ENCODE peak calls at places on chromosomes 7 and 10, in four cellular contexts. One of them, this sample, is unnamed.

GRCh38 chr10:15211464-15211979 is 43.0 kb upstream of the NMT2 start:
- DNase-seq in HCT116: peak
- DNase-seq in transverse colon: no peak
- DNase-seq in suprapubic skin: no peak
- DNase-seq in this sample: peak

GRCh38 chr7:69804962-69805361 is 206.7 kb downstream of the AUTS2 start:
- DNase-seq in HCT116: no peak
- DNase-seq in transverse colon: no peak
- DNase-seq in suprapubic skin: no peak
- DNase-seq in this sample: no peak

GRCh38 chr7:890868-891267 is 14.5 kb downstream of the GET4 start:
- DNase-seq in HCT116: no peak
- DNase-seq in transverse colon: no peak
- DNase-seq in suprapubic skin: no peak
- DNase-seq in this sample: no peak

GRCh38 chr7:151432658-151433521 is 7.1 kb downstream of the CRYGN start:
- DNase-seq in HCT116: no peak
- DNase-seq in transverse colon: no peak
- DNase-seq in suprapubic skin: no peak
- DNase-seq in this sample: no peak

GRCh38 chr7:27901028-27901760 is 161.2 kb downstream of the TAX1BP1 start:
- DNase-seq in HCT116: no peak
- DNase-seq in transverse colon: no peak
- DNase-seq in suprapubic skin: no peak
- DNase-seq in this sample: no peak

GRCh38 chr7:16719699-16720098 is 33.9 kb upstream of the TSPAN13 start:
- DNase-seq in HCT116: no peak
- DNase-seq in transverse colon: no peak
- DNase-seq in suprapubic skin: no peak
- DNase-seq in this sample: no peak

GRCh38 chr10:27285093-27285492 is 44.5 kb upstream of the ACBD5 start:
- DNase-seq in HCT116: peak
- DNase-seq in transverse colon: no peak
- DNase-seq in suprapubic skin: no peak
- DNase-seq in this sample: no peak

GRCh38 chr10:75487087-75487784 is 55.8 kb downstream of the LRMDA start:
- DNase-seq in HCT116: no peak
- DNase-seq in transverse colon: no peak
- DNase-seq in suprapubic skin: no peak
- DNase-seq in this sample: no peak

GRCh38 chr10:52197098-52197497 is 117.0 kb upstream of the DKK1 start:
- DNase-seq in HCT116: no peak
- DNase-seq in transverse colon: no peak
- DNase-seq in suprapubic skin: no peak
- DNase-seq in this sample: no peak

GRCh38 chr7:36236073-36236472 is 83.0 kb downstream of the EEPD1 start:
- DNase-seq in HCT116: no peak
- DNase-seq in transverse colon: no peak
- DNase-seq in suprapubic skin: no peak
- DNase-seq in this sample: no peak

DNA sequence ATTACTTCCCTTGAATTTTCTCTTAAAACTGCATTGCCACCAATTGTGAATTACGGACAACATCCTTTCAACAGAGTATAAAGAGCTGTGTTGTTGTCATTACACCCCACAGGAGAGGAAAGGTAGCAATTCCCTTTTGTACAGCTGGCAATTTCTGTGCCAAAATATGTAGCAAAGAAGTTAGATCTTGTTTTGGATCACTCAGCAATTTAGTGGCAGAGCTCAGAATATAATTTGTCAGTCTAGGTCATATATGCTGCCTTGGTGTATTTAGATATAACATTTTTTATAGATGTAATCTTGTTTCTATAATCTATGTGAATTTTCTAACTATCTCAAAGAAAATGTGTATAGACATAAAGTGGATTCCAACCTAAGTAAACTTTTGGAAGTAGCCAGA is 38.8 kb downstream of the NRBF2 start:
- DNase-seq in HCT116: no peak
- DNase-seq in transverse colon: no peak
- DNase-seq in suprapubic skin: no peak
- DNase-seq in this sample: no peak
- H3K27ac ChIP-seq in HCT116: no peak
- H3K27ac ChIP-seq in transverse colon: no peak
- H3K27ac ChIP-seq in suprapubic skin: no peak
- H3K27ac ChIP-seq in this sample: no peak

GRCh38 chr7:83934118-83934734 is 260.4 kb downstream of the SEMA3A start:
- DNase-seq in HCT116: no peak
- DNase-seq in transverse colon: no peak
- DNase-seq in suprapubic skin: no peak
- DNase-seq in this sample: no peak
- TF ChIP-seq CTCF in HCT116: no peak
- TF ChIP-seq CTCF in transverse colon: peak
- TF ChIP-seq CTCF in suprapubic skin: no peak
- TF ChIP-seq CTCF in this sample: peak

GRCh38 chr10:70433581-70434280 is 7.8 kb downstream of the NODAL start:
- DNase-seq in HCT116: no peak
- DNase-seq in transverse colon: no peak
- DNase-seq in suprapubic skin: no peak
- DNase-seq in this sample: no peak
- H3K27ac ChIP-seq in HCT116: no peak
- H3K27ac ChIP-seq in transverse colon: no peak
- H3K27ac ChIP-seq in suprapubic skin: no peak
- H3K27ac ChIP-seq in this sample: no peak

GRCh38 chr7:34759477-34760125 is 101.6 kb downstream of the NPSR1 start:
- DNase-seq in HCT116: peak
- DNase-seq in transverse colon: no peak
- DNase-seq in suprapubic skin: no peak
- DNase-seq in this sample: peak
- TF ChIP-seq CTCF in HCT116: peak
- TF ChIP-seq CTCF in transverse colon: peak
- TF ChIP-seq CTCF in suprapubic skin: peak
- TF ChIP-seq CTCF in this sample: peak

GRCh38 chr10:33481184-33481583 is 146.7 kb upstream of the NRP1 start:
- DNase-seq in HCT116: no peak
- DNase-seq in transverse colon: no peak
- DNase-seq in suprapubic skin: no peak
- DNase-seq in this sample: no peak
- H3K27ac ChIP-seq in HCT116: no peak
- H3K27ac ChIP-seq in transverse colon: no peak
- H3K27ac ChIP-seq in suprapubic skin: no peak
- H3K27ac ChIP-seq in this sample: no peak